ENCODE peak calls at places on chromosomes 6 and 20, in ten cellular contexts. One of them, this sample, is unnamed.

GRCh38 chr6:157388924-157389323 is 7.9 kb downstream of the ZDHHC14 start:
- DNase-seq in HFFc6: no peak
- DNase-seq in fibroblast of lung: no peak
- DNase-seq in A549: no peak
- DNase-seq in activated CD4-positive, alpha-beta T cell treated with anti-CD3 and anti-CD28 coated beads, Interleukin-2, amount 50 U/mL, for 1 hour: no peak
- DNase-seq in GM20000: no peak
- DNase-seq in Right ventricle myocardium inferior: no peak
- DNase-seq in Kasumi-1: no peak
- DNase-seq in left lung: no peak
- DNase-seq in sciatic nerve: no peak
- DNase-seq in this sample: no peak

GRCh38 chr20:46995561-46996142 is 101.0 kb downstream of the EYA2 start:
- DNase-seq in sciatic nerve: peak
- DNase-seq in fibroblast of lung: no peak
- DNase-seq in activated CD4-positive, alpha-beta T cell treated with anti-CD3 and anti-CD28 coated beads, Interleukin-2, amount 50 U/mL, for 1 hour: no peak
- DNase-seq in HFFc6: no peak
- DNase-seq in A549: no peak
- DNase-seq in left lung: no peak
- DNase-seq in Kasumi-1: no peak
- DNase-seq in GM20000: no peak
- DNase-seq in Right ventricle myocardium inferior: no peak
- DNase-seq in this sample: no peak

GRCh38 chr6:133242761-133243590 is 1.8 kb downstream of the EYA4 start:
- DNase-seq in Right ventricle myocardium inferior: peak
- DNase-seq in A549: peak
- DNase-seq in fibroblast of lung: no peak
- DNase-seq in sciatic nerve: no peak
- DNase-seq in left lung: no peak
- DNase-seq in GM20000: no peak
- DNase-seq in HFFc6: no peak
- DNase-seq in activated CD4-positive, alpha-beta T cell treated with anti-CD3 and anti-CD28 coated beads, Interleukin-2, amount 50 U/mL, for 1 hour: no peak
- DNase-seq in Kasumi-1: no peak
- DNase-seq in this sample: no peak

GRCh38 chr6:38739532-38739931 is 24.4 kb downstream of the DNAH8 start:
- DNase-seq in GM20000: no peak
- DNase-seq in A549: no peak
- DNase-seq in fibroblast of lung: no peak
- DNase-seq in Right ventricle myocardium inferior: no peak
- DNase-seq in Kasumi-1: peak
- DNase-seq in sciatic nerve: no peak
- DNase-seq in activated CD4-positive, alpha-beta T cell treated with anti-CD3 and anti-CD28 coated beads, Interleukin-2, amount 50 U/mL, for 1 hour: no peak
- DNase-seq in left lung: no peak
- DNase-seq in HFFc6: no peak
- DNase-seq in this sample: no peak

GRCh38 chr6:84804720-84805119 is 40.3 kb upstream of the TBX18 start:
- DNase-seq in activated CD4-positive, alpha-beta T cell treated with anti-CD3 and anti-CD28 coated beads, Interleukin-2, amount 50 U/mL, for 1 hour: no peak
- DNase-seq in sciatic nerve: no peak
- DNase-seq in left lung: no peak
- DNase-seq in GM20000: no peak
- DNase-seq in fibroblast of lung: peak
- DNase-seq in Kasumi-1: no peak
- DNase-seq in A549: no peak
- DNase-seq in Right ventricle myocardium inferior: no peak
- DNase-seq in HFFc6: no peak
- DNase-seq in this sample: no peak

GRCh38 chr20:34249291-34249690 is 8.1 kb downstream of the ASIP start:
- DNase-seq in activated CD4-positive, alpha-beta T cell treated with anti-CD3 and anti-CD28 coated beads, Interleukin-2, amount 50 U/mL, for 1 hour: no peak
- DNase-seq in left lung: peak
- DNase-seq in Right ventricle myocardium inferior: no peak
- DNase-seq in GM20000: peak
- DNase-seq in sciatic nerve: no peak
- DNase-seq in fibroblast of lung: peak
- DNase-seq in HFFc6: no peak
- DNase-seq in Kasumi-1: peak
- DNase-seq in A549: no peak
- DNase-seq in this sample: peak

GRCh38 chr6:48061630-48062029 is 49.4 kb downstream of the PTCHD4 start:
- DNase-seq in sciatic nerve: no peak
- DNase-seq in HFFc6: peak
- DNase-seq in left lung: no peak
- DNase-seq in activated CD4-positive, alpha-beta T cell treated with anti-CD3 and anti-CD28 coated beads, Interleukin-2, amount 50 U/mL, for 1 hour: no peak
- DNase-seq in GM20000: no peak
- DNase-seq in Kasumi-1: no peak
- DNase-seq in A549: no peak
- DNase-seq in Right ventricle myocardium inferior: no peak
- DNase-seq in fibroblast of lung: peak
- DNase-seq in this sample: no peak

GRCh38 chr20:9409981-9410380 is 104.4 kb upstream of the LAMP5 start:
- DNase-seq in fibroblast of lung: peak
- DNase-seq in HFFc6: peak
- DNase-seq in Kasumi-1: no peak
- DNase-seq in activated CD4-positive, alpha-beta T cell treated with anti-CD3 and anti-CD28 coated beads, Interleukin-2, amount 50 U/mL, for 1 hour: no peak
- DNase-seq in sciatic nerve: no peak
- DNase-seq in left lung: no peak
- DNase-seq in A549: no peak
- DNase-seq in Right ventricle myocardium inferior: no peak
- DNase-seq in GM20000: no peak
- DNase-seq in this sample: no peak

GRCh38 chr6:118485601-118486550 is 62.2 kb upstream of the PLN start:
- DNase-seq in Kasumi-1: no peak
- DNase-seq in activated CD4-positive, alpha-beta T cell treated with anti-CD3 and anti-CD28 coated beads, Interleukin-2, amount 50 U/mL, for 1 hour: no peak
- DNase-seq in Right ventricle myocardium inferior: no peak
- DNase-seq in A549: no peak
- DNase-seq in sciatic nerve: no peak
- DNase-seq in left lung: no peak
- DNase-seq in GM20000: peak
- DNase-seq in HFFc6: no peak
- DNase-seq in fibroblast of lung: peak
- DNase-seq in this sample: no peak